ENCODE peak calls at places on chromosomes 1 and 21, in six cellular contexts. L is uterus, G is sigmoid colon, T is suprapubic skin, Y is HCT116, J is tibial nerve. D is an unnamed sample. For H3K4me1, the result is how much of the 10 kb centered on the place peaks cover.

GRCh38 chr1:205044745-205045144 is 1.7 kb downstream of the CNTN2 start:
- DNase-seq in L (no peak), G (no peak), T (no peak), Y (no peak), J (no peak), D (no peak)

GRCh38 chr1:198876371-198876871 is 237.6 kb downstream of the PTPRC start:
- DNase-seq in L (no peak), G (no peak), T (no peak), Y (no peak), J (no peak), D (no peak)

GRCh38 chr1:234656981-234657651 is 47.1 kb upstream of the IRF2BP2 start:
- DNase-seq in L (no peak), G (no peak), T (no peak), Y (peak), J (no peak), D (no peak)

GRCh38 chr1:47931395-47931794 is 65.8 kb downstream of the TRABD2B start:
- DNase-seq in L (no peak), G (no peak), T (no peak), Y (peak), J (no peak), D (no peak)

GRCh38 chr1:64956733-64957441 is 9.5 kb downstream of the JAK1 start:
- DNase-seq in L (no peak), G (no peak), T (no peak), Y (no peak), J (no peak), D (no peak)

GRCh38 chr1:163709636-163710035 is 387.9 kb downstream of the NUF2 start:
- DNase-seq in L (no peak), G (no peak), T (no peak), Y (no peak), J (no peak), D (no peak)

GRCh38 chr1:53207726-53208125 is 11.1 kb downstream of the CPT2 start:
- DNase-seq in L (no peak), G (no peak), T (no peak), Y (no peak), J (no peak), D (no peak)

GRCh38 chr1:48228156-48228555 is 5.6 kb downstream of the SLC5A9 start:
- DNase-seq in L (no peak), G (no peak), T (no peak), Y (no peak), J (no peak), D (no peak)

GRCh38 chr1:236144446-236145150 is 2.3 kb downstream of the GPR137B start:
- DNase-seq in L (no peak), G (no peak), T (no peak), Y (no peak), J (no peak), D (no peak)

GRCh38 chr1:24409535-24409934 is 4.0 kb downstream of the STPG1 start:
- DNase-seq in L (no peak), G (no peak), T (no peak), Y (no peak), J (no peak), D (no peak)

DNA sequence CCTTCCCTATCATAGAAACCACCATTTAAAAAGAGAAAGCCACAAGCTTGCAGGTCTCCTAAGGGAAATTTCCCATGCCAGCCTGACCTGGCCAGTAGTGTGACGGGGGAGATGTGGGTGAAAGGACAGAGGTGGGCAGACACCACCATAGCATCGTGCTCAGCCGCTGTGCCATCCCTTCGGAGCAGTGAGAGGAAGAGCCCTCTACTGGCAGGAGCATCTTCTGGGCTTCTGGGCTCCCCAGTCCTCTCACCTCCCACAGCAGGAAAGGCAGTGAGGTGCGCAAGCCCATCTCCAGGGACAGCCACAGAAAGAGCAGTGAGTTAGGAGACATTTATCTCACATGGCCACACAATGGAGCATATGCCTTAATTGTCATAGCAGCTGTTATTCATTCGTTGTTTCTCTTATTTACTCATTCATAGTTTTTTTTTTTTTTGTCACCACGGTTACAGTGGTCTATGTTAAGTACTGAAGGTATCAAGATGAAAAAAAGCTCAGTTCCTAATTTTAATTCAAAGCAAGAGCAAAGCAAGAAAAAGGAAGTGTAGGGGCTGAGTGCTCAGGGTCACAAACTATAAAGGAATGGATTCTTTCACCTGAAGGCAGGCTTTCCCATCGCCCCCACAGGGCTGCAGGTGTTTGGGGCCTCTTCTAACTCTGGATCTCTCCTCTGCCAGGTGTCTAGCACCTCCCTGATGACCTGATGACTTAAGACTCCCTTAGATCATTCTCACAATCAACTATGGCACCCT is 48.8 kb upstream of the CAMK1G start:
- DNase-seq in L (no peak), G (no peak), T (no peak), Y (no peak), J (no peak), D (no peak)
- TF ChIP-seq CTCF in L (no peak), G (no peak), T (no peak), Y (peak), J (no peak), D (no peak)

GRCh38 chr1:202810193-202810614 is 550 bp upstream of the PCAT6 start:
- DNase-seq in L (no peak), G (no peak), T (no peak), Y (no peak), J (no peak), D (no peak)

GRCh38 chr1:202809597-202810159 is 1.1 kb upstream of the PCAT6 start:
- DNase-seq in L (no peak), G (no peak), T (no peak), Y (no peak), J (no peak), D (no peak)

GRCh38 chr1:202811296-202812175 is 782 bp downstream of the PCAT6 start:
- DNase-seq in L (peak), G (peak), T (no peak), Y (no peak), J (no peak), D (peak)

GRCh38 chr1:202812176-202813026 is 1.6 kb downstream of the PCAT6 start:
- DNase-seq in L (no peak), G (no peak), T (no peak), Y (no peak), J (no peak), D (no peak)

GRCh38 chr1:202810615-202811295 is at the start of gene PCAT6:
- DNase-seq in L (peak), G (peak), T (peak), Y (peak), J (peak), D (peak)
- TF ChIP-seq POLR2A in L (peak), G (peak), T (peak), Y (peak), J (peak), D (peak)

GRCh38 chr1:26996665-26997064 is 3.2 kb downstream of the TRNP1 start:
- DNase-seq in L (no peak), G (no peak), T (no peak), Y (no peak), J (no peak), D (no peak)

GRCh38 chr1:26993237-26994019 is at the start of gene TRNP1:
- DNase-seq in L (peak), G (peak), T (no peak), Y (no peak), J (peak), D (peak)

GRCh38 chr1:26996024-26996423 is 2.5 kb downstream of the TRNP1 start:
- DNase-seq in L (no peak), G (no peak), T (no peak), Y (no peak), J (no peak), D (no peak)

GRCh38 chr1:26994020-26994745 is 691 bp downstream of the TRNP1 start:
- DNase-seq in L (no peak), G (no peak), T (no peak), Y (no peak), J (no peak), D (no peak)

DNA sequence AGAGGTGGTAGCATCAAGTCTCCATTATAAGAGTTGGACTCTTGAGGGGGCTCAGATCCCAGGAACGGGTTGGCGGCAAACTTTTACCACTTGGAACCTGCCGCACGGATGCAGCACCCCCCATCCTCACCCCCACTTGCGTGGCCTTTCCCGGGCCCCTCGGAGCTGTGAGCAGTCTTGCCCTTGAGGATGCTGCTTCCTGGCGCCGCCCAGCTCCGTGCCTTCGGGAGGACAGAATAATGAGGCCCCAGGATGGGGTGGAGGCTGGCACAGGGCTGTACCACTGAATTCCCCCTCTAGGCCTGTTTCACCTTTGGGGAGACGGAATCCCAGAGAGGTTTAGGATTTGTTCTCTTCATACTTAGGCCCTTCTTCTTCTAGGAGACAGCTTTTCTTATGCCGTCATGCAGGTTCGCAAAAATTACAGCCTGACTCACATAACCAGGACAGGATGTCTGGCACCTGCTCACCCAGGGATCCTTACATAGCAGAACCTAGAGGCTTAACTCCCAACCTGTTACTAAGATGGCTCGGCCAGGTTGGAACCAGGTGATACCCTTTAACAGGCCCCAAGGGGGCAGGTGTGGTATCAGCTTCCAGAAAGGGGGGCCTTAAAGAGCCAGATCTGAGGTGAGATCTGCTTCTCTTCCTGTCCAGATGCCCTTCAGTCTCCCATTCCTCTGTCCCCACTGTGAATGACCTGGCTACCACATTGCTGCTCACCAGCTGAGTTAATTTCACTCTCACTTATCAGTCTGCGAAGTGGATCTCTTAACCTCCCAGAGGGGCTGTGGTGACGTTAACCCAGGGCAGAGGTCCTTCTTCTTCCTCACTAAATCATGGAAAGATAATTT is 1.5 kb downstream of the TRNP1 start:
- DNase-seq in L (no peak), G (no peak), T (no peak), Y (no peak), J (no peak), D (no peak)
- H3K4me1 ChIP-seq in L (under half), G (half or more), T (half or more), Y (half or more), J (under half), D (under half)

DNA sequence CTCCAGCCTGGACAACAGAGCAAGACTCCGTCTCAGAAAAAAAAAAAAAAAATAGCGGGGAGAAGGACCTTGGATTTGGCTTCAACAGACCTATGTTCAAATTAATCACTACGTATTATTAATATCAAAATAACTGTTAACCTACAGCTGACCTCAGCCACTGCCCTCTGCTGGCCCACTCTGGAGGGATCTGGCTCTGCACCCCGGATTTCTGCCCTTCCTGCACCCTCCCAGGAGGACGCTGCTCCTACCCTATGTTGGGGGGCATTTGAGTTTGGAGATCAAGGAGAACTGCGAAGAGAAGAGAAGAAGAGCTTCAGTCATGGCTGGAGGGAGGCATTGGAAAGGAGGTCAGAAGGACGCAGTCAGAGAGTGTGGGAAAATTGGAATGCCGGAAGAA is 96.7 kb downstream of the PSMG1 start:
- DNase-seq in L (no peak), G (no peak), T (no peak), Y (no peak), J (no peak), D (no peak)
- TF ChIP-seq CTCF in L (no peak), G (no peak), T (no peak), Y (peak), J (no peak), D (no peak)

GRCh38 chr1:166884040-166884642 is 8.1 kb upstream of the TADA1 start:
- DNase-seq in L (peak), G (peak), T (no peak), Y (no peak), J (no peak), D (no peak)
- TF ChIP-seq POLR2A in L (no peak), G (no peak), T (no peak), Y (no peak), J (no peak), D (no peak)

DNA sequence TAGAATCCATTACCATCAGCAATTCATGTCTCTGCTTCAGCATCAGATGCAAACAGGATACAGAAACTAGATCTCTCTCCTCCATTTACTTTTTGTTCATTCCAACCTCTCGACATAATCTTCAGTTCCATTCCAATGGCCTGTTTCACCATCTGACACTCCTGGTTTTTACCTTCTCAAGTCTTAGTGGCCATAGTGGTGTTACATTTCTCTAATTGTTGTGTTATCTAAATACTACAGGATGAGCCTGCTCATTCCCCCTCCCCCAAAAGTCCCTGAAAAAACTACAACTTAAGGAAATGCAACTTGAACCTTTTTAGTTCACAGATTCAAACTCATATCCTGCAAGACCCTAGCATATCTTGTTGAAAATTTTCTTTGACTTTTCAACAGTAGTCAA is 4.0 kb downstream of the NRIP1 start:
- DNase-seq in L (no peak), G (no peak), T (no peak), Y (no peak), J (no peak), D (no peak)
- H3K4me1 ChIP-seq in L (under half), G (half or more), T (half or more), Y (half or more), J (half or more), D (half or more)

D was measured in gastrocnemius medialis.